ENCODE peak calls at places on chromosomes 5 and 9, in six cellular contexts. J, W, X, H, U and R are unnamed samples.

GRCh38 chr5:59588922-59589321 is 304.6 kb downstream of the PDE4D start:
- DNase-seq in J (no peak), W (no peak), X (no peak), H (peak; percentile 59), U (peak; percentile 65), R (no peak)

GRCh38 chr5:57450991-57451876 is 31.4 kb downstream of the ACTBL2 start:
- DNase-seq in J (no peak), W (no peak), X (no peak), H (no peak), U (no peak), R (no peak)

GRCh38 chr5:96187309-96188027 is 225.8 kb upstream of the ELL2 start:
- DNase-seq in J (no peak), W (no peak), X (no peak), H (peak; percentile 20), U (no peak), R (no peak)

GRCh38 chr5:110086658-110087388 is 397.1 kb downstream of the MAN2A1 start:
- DNase-seq in J (peak; percentile 78), W (no peak), X (no peak), H (no peak), U (no peak), R (peak; percentile 48)

GRCh38 chr5:59266410-59266809 is 627.1 kb downstream of the PDE4D start:
- DNase-seq in J (no peak), W (no peak), X (no peak), H (peak; percentile 72), U (peak; percentile 76), R (no peak)

GRCh38 chr5:149938272-149938671 is 6.3 kb downstream of the PDE6A start:
- DNase-seq in J (peak; percentile 85), W (peak; percentile 36), X (no peak), H (peak; percentile 91), U (peak; percentile 49), R (peak; percentile 53)

GRCh38 chr9:127506814-127507750 is 55.8 kb downstream of the LRSAM1 start:
- DNase-seq in J (no peak), W (no peak), X (no peak), H (no peak), U (no peak), R (no peak)

GRCh38 chr9:15416880-15417279 is 5.8 kb upstream of the SNAPC3 start:
- DNase-seq in J (no peak), W (peak; percentile 14), X (peak; percentile 24), H (peak; percentile 52), U (peak; percentile 45), R (no peak)

GRCh38 chr9:137615387-137615871 is 3.4 kb upstream of the EHMT1 start:
- DNase-seq in J (no peak), W (no peak), X (no peak), H (no peak), U (no peak), R (no peak)

GRCh38 chr5:138654281-138654867 is 79.2 kb upstream of the HSPA9 start:
- DNase-seq in J (no peak), W (no peak), X (peak; percentile 59), H (no peak), U (no peak), R (no peak)

GRCh38 chr5:175520321-175520720 is 42.0 kb downstream of the SFXN1 start:
- DNase-seq in J (no peak), W (peak; percentile 80), X (no peak), H (no peak), U (no peak), R (no peak)

GRCh38 chr5:114305402-114306207 is 56.3 kb upstream of the KCNN2 start:
- DNase-seq in J (no peak), W (no peak), X (no peak), H (peak; percentile 6), U (no peak), R (no peak)

GRCh38 chr9:2341956-2342355 is 279.6 kb upstream of the VLDLR start:
- DNase-seq in J (no peak), W (no peak), X (no peak), H (no peak), U (no peak), R (no peak)

GRCh38 chr5:26889810-26890209 is 148.6 kb downstream of the CDH9 start:
- DNase-seq in J (no peak), W (no peak), X (no peak), H (no peak), U (no peak), R (no peak)

GRCh38 chr5:163190283-163190682 is 247.1 kb upstream of the CCNG1 start:
- DNase-seq in J (no peak), W (no peak), X (no peak), H (no peak), U (no peak), R (no peak)

GRCh38 chr9:135062254-135062653 is 25.2 kb upstream of the OLFM1 start:
- DNase-seq in J (peak; percentile 31), W (no peak), X (no peak), H (no peak), U (no peak), R (no peak)

GRCh38 chr9:95023217-95024003 is 294.1 kb downstream of the FANCC start:
- DNase-seq in J (no peak), W (peak; percentile 25), X (no peak), H (peak; percentile 80), U (no peak), R (no peak)

GRCh38 chr5:159547466-159548195 is 217.3 kb upstream of the IL12B start:
- DNase-seq in J (no peak), W (no peak), X (no peak), H (no peak), U (no peak), R (no peak)

GRCh38 chr5:147689436-147689835 is 93.1 kb downstream of the JAKMIP2 start:
- DNase-seq in J (no peak), W (no peak), X (no peak), H (no peak), U (no peak), R (no peak)

GRCh38 chr5:14331377-14331776 is 188.2 kb downstream of the TRIO start:
- DNase-seq in J (no peak), W (no peak), X (no peak), H (no peak), U (no peak), R (no peak)

GRCh38 chr9:108469654-108470053 is 386.1 kb downstream of the ACTL7B start:
- DNase-seq in J (no peak), W (no peak), X (no peak), H (no peak), U (peak; percentile 41), R (no peak)

GRCh38 chr5:152185547-152186234 is 219.4 kb downstream of the NMUR2 start:
- DNase-seq in J (no peak), W (no peak), X (no peak), H (no peak), U (no peak), R (no peak)

GRCh38 chr5:126938461-126938860 is 91.9 kb downstream of the MARCHF3 start:
- DNase-seq in J (no peak), W (no peak), X (no peak), H (no peak), U (no peak), R (no peak)

GRCh38 chr9:23380821-23381220 is 445.2 kb downstream of the ELAVL2 start:
- DNase-seq in J (no peak), W (no peak), X (no peak), H (no peak), U (no peak), R (no peak)

GRCh38 chr9:122849546-122849945 is 21.2 kb upstream of the PDCL start:
- DNase-seq in J (no peak), W (no peak), X (no peak), H (no peak), U (no peak), R (no peak)

GRCh38 chr9:89808801-89809200 is 204.0 kb downstream of the GADD45G start:
- DNase-seq in J (no peak), W (no peak), X (no peak), H (no peak), U (no peak), R (no peak)

GRCh38 chr5:132221781-132222648 is 5.6 kb downstream of the P4HA2 start:
- DNase-seq in J (peak; percentile 74), W (no peak), X (no peak), H (no peak), U (no peak), R (peak; percentile 90)

GRCh38 chr9:126454795-126455194 is 128.2 kb downstream of the MVB12B start:
- DNase-seq in J (no peak), W (no peak), X (no peak), H (no peak), U (no peak), R (peak; percentile 35)

GRCh38 chr9:137007060-137007815 is 10.9 kb upstream of the CLIC3 start:
- DNase-seq in J (no peak), W (no peak), X (no peak), H (no peak), U (no peak), R (no peak)

GRCh38 chr5:59685806-59686205 is 207.7 kb downstream of the PDE4D start:
- DNase-seq in J (no peak), W (no peak), X (no peak), H (no peak), U (no peak), R (no peak)

GRCh38 chr9:95462419-95463121 is 54.2 kb downstream of the PTCH1 start:
- DNase-seq in J (no peak), W (peak; percentile 83), X (peak; percentile 62), H (no peak), U (no peak), R (peak; percentile 43)

GRCh38 chr9:4105183-4105582 is 194.7 kb downstream of the GLIS3 start:
- DNase-seq in J (no peak), W (no peak), X (no peak), H (no peak), U (no peak), R (no peak)

GRCh38 chr9:13904311-13904710 is 409.6 kb downstream of the NFIB start:
- DNase-seq in J (no peak), W (no peak), X (no peak), H (no peak), U (no peak), R (no peak)

GRCh38 chr5:151449836-151450235 is 2.4 kb downstream of the SLC36A1 start:
- DNase-seq in J (no peak), W (no peak), X (no peak), H (no peak), U (no peak), R (no peak)

GRCh38 chr9:1235650-1236401 is 185.7 kb downstream of the DMRT2 start:
- DNase-seq in J (no peak), W (no peak), X (no peak), H (no peak), U (no peak), R (no peak)

GRCh38 chr9:91972076-91972626 is 22.1 kb upstream of the ROR2 start:
- DNase-seq in J (no peak), W (no peak), X (no peak), H (no peak), U (no peak), R (no peak)

GRCh38 chr5:170095687-170096086 is 10.0 kb upstream of the FOXI1 start:
- DNase-seq in J (no peak), W (no peak), X (no peak), H (no peak), U (no peak), R (no peak)

GRCh38 chr5:57650360-57651069 is 167.9 kb upstream of the ACTBL2 start:
- DNase-seq in J (no peak), W (no peak), X (no peak), H (peak; percentile 61), U (peak; percentile 78), R (no peak)

GRCh38 chr9:75889977-75890540 is 414 bp upstream of the PCSK5 start:
- DNase-seq in J (no peak), W (peak; percentile 78), X (no peak), H (peak; percentile 58), U (peak; percentile 54), R (peak; percentile 75)

GRCh38 chr9:75265525-75265972 is 177.2 kb downstream of the OSTF1 start:
- DNase-seq in J (no peak), W (peak; percentile 43), X (peak; percentile 22), H (peak; percentile 36), U (peak; percentile 50), R (peak; percentile 51)